ENCODE peak calls at places on chromosomes 16 and 17, in eight cellular contexts. V is left lung, L is testis, H is WERI-Rb-1, S is tibial nerve, A is heart right ventricle, M is lower lobe of right lung, B is IMR-90. E is an unnamed sample.
A peak's percentile ranks its signal among the peaks of the same experiment; 100 is the strongest.

GRCh38 chr17:40371261-40371929 is 6.9 kb upstream of the GJD3 start:
- DNase-seq in V (no peak), L (no peak), H (peak; percentile 4), S (no peak), A (no peak), M (no peak), B (no peak), E (peak; percentile 82)

GRCh38 chr16:24906199-24906808 is 60.5 kb downstream of the SLC5A11 start:
- DNase-seq in V (no peak), L (no peak), H (no peak), S (no peak), A (no peak), M (no peak), B (peak; percentile 26), E (no peak)

GRCh38 chr17:55354010-55354409 is 67.6 kb downstream of the MMD start:
- DNase-seq in V (no peak), L (no peak), H (no peak), S (no peak), A (no peak), M (no peak), B (no peak), E (no peak)

GRCh38 chr17:50692448-50693040 is 15.2 kb downstream of the ANKRD40 start:
- DNase-seq in V (no peak), L (no peak), H (no peak), S (no peak), A (no peak), M (no peak), B (no peak), E (no peak)

GRCh38 chr17:42153919-42154491 is 784 bp downstream of the RAB5C start:
- DNase-seq in V (no peak), L (no peak), H (no peak), S (no peak), A (no peak), M (no peak), B (peak; percentile 29), E (peak; percentile 40)

GRCh38 chr16:59686405-59686804 is 952.3 kb upstream of the GOT2 start:
- DNase-seq in V (no peak), L (no peak), H (no peak), S (no peak), A (no peak), M (no peak), B (no peak), E (no peak)

GRCh38 chr17:75012320-75013076 is at the start of gene MRPL58:
- DNase-seq in V (peak; percentile 79), L (peak; percentile 85), H (peak; percentile 93), S (peak; percentile 53), A (peak; percentile 85), M (peak; percentile 90), B (peak; percentile 83), E (peak; percentile 97)

GRCh38 chr16:3311496-3311895 is 6.2 kb downstream of the ZNF75A start:
- DNase-seq in V (no peak), L (no peak), H (no peak), S (no peak), A (no peak), M (no peak), B (no peak), E (no peak)

GRCh38 chr16:88685156-88686061 is 898 bp downstream of the SNAI3 start:
- DNase-seq in V (no peak), L (no peak), H (peak; percentile 31), S (no peak), A (no peak), M (peak; percentile 61), B (peak; percentile 67), E (peak; percentile 95)

GRCh38 chr16:86079185-86079885 is 180.4 kb downstream of the IRF8 start:
- DNase-seq in V (peak; percentile 16), L (no peak), H (no peak), S (no peak), A (no peak), M (no peak), B (no peak), E (no peak)

GRCh38 chr17:67605259-67605912 is 112.3 kb upstream of the NOL11 start:
- DNase-seq in V (no peak), L (peak; percentile 83), H (no peak), S (no peak), A (peak; percentile 73), M (no peak), B (no peak), E (no peak)

GRCh38 chr17:42317256-42317966 is 29.1 kb downstream of the STAT5A start:
- DNase-seq in V (no peak), L (no peak), H (peak; percentile 63), S (no peak), A (no peak), M (no peak), B (no peak), E (no peak)

GRCh38 chr17:34862384-34862783 is 98.9 kb downstream of the CCT6B start:
- DNase-seq in V (no peak), L (no peak), H (peak; percentile 16), S (no peak), A (no peak), M (no peak), B (no peak), E (no peak)

GRCh38 chr16:56347670-56348069 is 77.7 kb downstream of the AMFR start:
- DNase-seq in V (no peak), L (no peak), H (no peak), S (no peak), A (no peak), M (peak; percentile 24), B (no peak), E (no peak)

GRCh38 chr17:31251075-31251474 is 46.0 kb downstream of the OMG start:
- DNase-seq in V (no peak), L (no peak), H (no peak), S (no peak), A (no peak), M (no peak), B (no peak), E (no peak)

GRCh38 chr16:64791756-64792155 is 330.1 kb downstream of the CDH11 start:
- DNase-seq in V (no peak), L (no peak), H (no peak), S (no peak), A (no peak), M (no peak), B (peak; percentile 20), E (no peak)

GRCh38 chr17:17726721-17727060 is 45.4 kb downstream of the RAI1 start:
- DNase-seq in V (no peak), L (no peak), H (no peak), S (no peak), A (no peak), M (no peak), B (no peak), E (no peak)

GRCh38 chr17:17729620-17730249 is 48.5 kb downstream of the RAI1 start:
- DNase-seq in V (no peak), L (no peak), H (peak; percentile 67), S (no peak), A (no peak), M (no peak), B (no peak), E (peak; percentile 92)

GRCh38 chr17:17730250-17730935 is 49.1 kb downstream of the RAI1 start:
- DNase-seq in V (no peak), L (no peak), H (no peak), S (no peak), A (no peak), M (no peak), B (no peak), E (no peak)

GRCh38 chr17:17727111-17727659 is 45.9 kb downstream of the RAI1 start:
- DNase-seq in V (no peak), L (no peak), H (no peak), S (no peak), A (no peak), M (no peak), B (no peak), E (no peak)

DNA sequence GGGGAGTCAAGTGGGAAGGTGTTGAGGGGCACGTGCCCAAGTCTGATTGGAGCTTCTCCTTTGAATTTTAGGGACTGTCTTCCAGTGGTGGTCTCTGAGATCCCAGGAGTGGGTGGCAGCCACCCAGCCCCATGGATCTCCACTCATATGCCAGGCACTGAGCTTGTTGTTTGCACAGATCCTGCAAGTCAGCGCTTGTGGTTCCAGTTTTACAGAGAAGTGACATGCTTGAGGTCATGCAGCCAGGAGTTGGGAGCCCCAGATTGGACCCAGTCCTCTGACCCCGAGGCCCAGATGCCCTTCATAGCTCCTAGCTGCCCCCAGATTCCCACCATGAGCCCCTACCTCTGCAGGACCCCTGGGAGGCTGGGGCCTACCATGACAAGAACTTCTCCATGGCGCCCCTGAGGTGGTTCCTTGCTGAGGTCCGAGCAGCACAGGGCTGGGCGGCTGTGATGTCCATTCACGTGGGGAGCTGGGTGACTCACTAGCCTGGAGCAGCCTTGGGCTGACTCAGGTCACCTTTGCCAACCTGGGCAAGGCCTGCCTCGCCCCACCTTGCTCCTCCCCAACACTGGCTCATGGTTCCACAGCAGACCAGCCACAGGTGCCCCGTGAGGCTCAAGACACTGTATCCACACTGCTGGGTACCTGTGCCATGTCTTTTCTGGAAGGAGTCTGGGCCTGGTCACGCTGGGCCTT is 47.4 kb downstream of the RAI1 start:
- DNase-seq in V (no peak), L (no peak), H (no peak), S (no peak), A (no peak), M (no peak), B (no peak), E (no peak)
- H3K27me3 ChIP-seq in V (peaks cover 16% of the 10 kb centered on the region), L (no peaks in the 10 kb centered on the region), H (no peaks in the 10 kb centered on the region), S (no peaks in the 10 kb centered on the region), A (no peaks in the 10 kb centered on the region), M (no peaks in the 10 kb centered on the region), B (no peaks in the 10 kb centered on the region), E (peaks cover 55% of the 10 kb centered on the region)

GRCh38 chr16:66299349-66299748 is 67.1 kb upstream of the CDH5 start:
- DNase-seq in V (no peak), L (no peak), H (no peak), S (no peak), A (no peak), M (no peak), B (no peak), E (no peak)
- H3K27me3 ChIP-seq in V (no peaks in the 10 kb centered on the region), L (no peaks in the 10 kb centered on the region), H (no peaks in the 10 kb centered on the region), S (no peaks in the 10 kb centered on the region), A (peaks cover 6% of the 10 kb centered on the region), M (no peaks in the 10 kb centered on the region), B (peaks cover 64% of the 10 kb centered on the region), E (no peaks in the 10 kb centered on the region)

DNA sequence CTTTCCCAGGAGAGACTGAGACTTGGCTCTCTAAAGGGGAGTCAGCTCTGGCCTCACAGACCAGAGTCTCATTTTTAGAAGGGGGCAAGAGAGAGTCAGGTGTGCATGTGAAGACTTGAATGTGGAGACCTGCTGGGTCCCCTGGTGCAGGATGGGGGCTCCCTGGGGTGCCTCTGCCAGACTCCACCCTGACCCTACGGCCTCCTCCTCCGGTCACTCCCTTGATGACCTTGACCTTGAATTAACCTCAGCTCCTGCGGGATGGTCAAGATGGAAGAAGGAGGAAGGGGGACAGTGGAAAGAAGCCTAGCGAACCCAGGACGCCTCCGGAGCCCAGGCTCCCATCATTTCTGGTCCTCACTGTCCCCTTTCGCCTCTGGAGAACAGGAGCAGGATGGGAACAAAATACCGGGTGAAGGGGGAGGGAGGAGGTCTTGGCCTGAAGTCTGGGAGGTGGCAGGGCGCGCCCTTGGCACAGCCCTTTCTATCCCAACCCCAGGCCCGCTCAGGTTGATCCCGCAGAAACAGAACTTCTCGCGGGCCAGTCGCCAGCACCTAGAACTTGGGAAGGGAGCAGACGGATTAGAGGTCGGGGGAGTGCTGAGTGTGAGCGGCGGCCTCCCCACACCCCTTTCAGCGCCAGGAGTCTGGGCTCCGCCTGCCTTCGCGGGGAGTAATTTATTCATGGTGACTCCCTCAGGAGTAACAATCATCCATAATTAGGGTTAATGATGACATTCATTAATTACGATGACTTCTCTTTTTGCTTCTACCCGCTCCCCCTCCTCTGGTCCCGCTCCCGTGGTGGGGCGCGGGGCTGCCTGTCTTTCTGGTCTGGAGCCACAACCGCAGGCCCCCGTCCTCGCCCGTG is 1.6 kb downstream of the STAC2 start:
- DNase-seq in V (no peak), L (no peak), H (no peak), S (no peak), A (no peak), M (no peak), B (no peak), E (peak; percentile 79)
- H3K27me3 ChIP-seq in V (peaks cover 83% of the 10 kb centered on the region), L (no peaks in the 10 kb centered on the region), H (peaks cover 16% of the 10 kb centered on the region), S (no peaks in the 10 kb centered on the region), A (peaks cover 44% of the 10 kb centered on the region), M (peaks cover 61% of the 10 kb centered on the region), B (peaks cover 61% of the 10 kb centered on the region), E (peaks cover 41% of the 10 kb centered on the region)

GRCh38 chr16:54284319-54284930 is 2.2 kb downstream of the IRX3 start:
- DNase-seq in V (no peak), L (no peak), H (peak; percentile 12), S (no peak), A (no peak), M (no peak), B (no peak), E (peak; percentile 81)
- H3K27me3 ChIP-seq in V (peaks cover 100% of the 10 kb centered on the region), L (no peaks in the 10 kb centered on the region), H (peaks cover 41% of the 10 kb centered on the region), S (peaks cover 3% of the 10 kb centered on the region), A (peaks cover 50% of the 10 kb centered on the region), M (peaks cover 87% of the 10 kb centered on the region), B (peaks cover 95% of the 10 kb centered on the region), E (peaks cover 86% of the 10 kb centered on the region)

E was measured in H7.